ENCODE peak calls at places on chromosomes 5 and 9, in five cellular contexts. C is HCT116, Z is upper lobe of left lung, X is spleen, V is breast epithelium. T is an unnamed sample.

GRCh38 chr5:154683101-154683757 is 71.9 kb upstream of the LARP1 start:
- DNase-seq in C (no peak), Z (no peak), V (peak; percentile 24), X (no peak), T (no peak)

GRCh38 chr5:55533806-55534435 is 843 bp downstream of the PLPP1 start:
- DNase-seq in X (no peak), V (peak; percentile 35), Z (no peak), C (no peak), T (no peak)

GRCh38 chr5:147860641-147861025 is 17.9 kb upstream of the SCGB3A2 start:
- DNase-seq in C (no peak), V (no peak), Z (no peak), X (no peak), T (no peak)

GRCh38 chr9:20611751-20612287 is 10.5 kb downstream of the MLLT3 start:
- DNase-seq in C (no peak), V (no peak), X (no peak), Z (no peak), T (no peak)

GRCh38 chr9:134328841-134329575 is 2.8 kb downstream of the RXRA start:
- DNase-seq in Z (peak; percentile 87), V (no peak), X (no peak), C (no peak), T (no peak)

GRCh38 chr5:145510324-145510723 is 324.8 kb downstream of the PRELID2 start:
- DNase-seq in V (no peak), C (no peak), X (no peak), Z (no peak), T (no peak)

GRCh38 chr5:55234171-55234700 is 828 bp upstream of the CCNO start:
- DNase-seq in X (no peak), C (peak; percentile 12), V (no peak), Z (no peak), T (no peak)

GRCh38 chr5:153276151-153276550 is 214.3 kb upstream of the GRIA1 start:
- DNase-seq in X (no peak), V (no peak), Z (no peak), C (no peak), T (no peak)

GRCh38 chr5:168328804-168329203 is 37.4 kb downstream of the WWC1 start:
- DNase-seq in X (peak; percentile 41), V (no peak), C (no peak), Z (no peak), T (peak; percentile 27)

GRCh38 chr5:57627661-57628060 is 145.1 kb upstream of the ACTBL2 start:
- DNase-seq in C (no peak), Z (no peak), V (no peak), X (no peak), T (no peak)

GRCh38 chr9:69168709-69169217 is 5.3 kb upstream of the TJP2 start:
- DNase-seq in Z (no peak), C (no peak), X (peak; percentile 76), V (peak; percentile 47), T (no peak)

GRCh38 chr5:174945853-174946252 is 221.5 kb downstream of the MSX2 start:
- DNase-seq in Z (no peak), V (no peak), C (no peak), X (no peak), T (no peak)

GRCh38 chr5:66246621-66247020 is 102.5 kb downstream of the SREK1 start:
- DNase-seq in Z (no peak), X (no peak), C (no peak), V (no peak), T (no peak)

GRCh38 chr5:17785774-17786173 is 151.5 kb downstream of the TAF11L14 start:
- DNase-seq in X (no peak), Z (no peak), C (no peak), V (no peak), T (no peak)

GRCh38 chr9:110886832-110887231 is 151.4 kb downstream of the LPAR1 start:
- DNase-seq in V (no peak), C (no peak), X (no peak), Z (no peak), T (no peak)

GRCh38 chr5:134427540-134428041 is 15.9 kb upstream of the CDKN2AIPNL start:
- DNase-seq in X (peak; percentile 8), Z (no peak), C (no peak), V (no peak), T (no peak)

GRCh38 chr5:152532714-152533113 is 127.6 kb upstream of the NMUR2 start:
- DNase-seq in C (peak; percentile 42), V (no peak), X (no peak), Z (no peak), T (no peak)

GRCh38 chr5:105414067-105414466 is 1851.5 kb upstream of the NUDT12 start:
- DNase-seq in C (no peak), V (no peak), X (no peak), Z (no peak), T (no peak)

GRCh38 chr5:94468531-94468930 is 149.9 kb downstream of the KIAA0825 start:
- DNase-seq in C (no peak), Z (no peak), V (no peak), X (no peak), T (no peak)

GRCh38 chr5:94461131-94461530 is 157.3 kb downstream of the KIAA0825 start:
- DNase-seq in Z (no peak), V (no peak), C (no peak), X (no peak), T (no peak)

GRCh38 chr5:94459915-94460314 is 158.5 kb downstream of the KIAA0825 start:
- DNase-seq in C (no peak), V (no peak), X (no peak), Z (no peak), T (no peak)

GRCh38 chr5:94467560-94468504 is 150.6 kb downstream of the KIAA0825 start:
- DNase-seq in Z (no peak), X (no peak), V (no peak), C (no peak), T (no peak)

DNA sequence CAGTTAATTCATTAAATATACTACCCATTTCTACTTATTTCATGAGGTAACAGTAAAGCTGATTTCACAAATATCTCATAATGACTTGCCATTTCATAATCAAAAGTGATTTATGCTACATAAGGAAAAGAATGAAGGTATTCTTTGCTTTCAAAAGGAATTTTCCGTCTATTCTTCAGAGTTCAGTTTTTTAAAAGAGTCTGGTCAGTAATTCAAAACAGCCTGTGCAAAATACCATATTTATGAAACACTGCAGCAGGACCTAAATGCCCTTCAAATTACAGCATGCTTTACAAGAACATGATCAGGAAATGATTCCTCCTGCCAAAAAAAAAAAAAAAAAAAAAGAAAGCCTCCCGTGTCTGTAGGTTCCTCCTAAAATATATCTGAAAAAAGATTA is 154.7 kb downstream of the KIAA0825 start:
- DNase-seq in V (no peak), X (no peak), C (no peak), Z (no peak), T (no peak)
- TF ChIP-seq POLR2AphosphoS5 in V (no peak), X (no peak), C (no peak), Z (no peak), T (no peak)

GRCh38 chr5:683619-684481 is 9.3 kb downstream of the TPPP start:
- DNase-seq in C (no peak), X (no peak), V (no peak), Z (peak; percentile 56), T (peak; percentile 9)

GRCh38 chr5:684771-685216 is 8.4 kb downstream of the TPPP start:
- DNase-seq in Z (peak; percentile 70), V (no peak), X (no peak), C (no peak), T (peak; percentile 6)

DNA sequence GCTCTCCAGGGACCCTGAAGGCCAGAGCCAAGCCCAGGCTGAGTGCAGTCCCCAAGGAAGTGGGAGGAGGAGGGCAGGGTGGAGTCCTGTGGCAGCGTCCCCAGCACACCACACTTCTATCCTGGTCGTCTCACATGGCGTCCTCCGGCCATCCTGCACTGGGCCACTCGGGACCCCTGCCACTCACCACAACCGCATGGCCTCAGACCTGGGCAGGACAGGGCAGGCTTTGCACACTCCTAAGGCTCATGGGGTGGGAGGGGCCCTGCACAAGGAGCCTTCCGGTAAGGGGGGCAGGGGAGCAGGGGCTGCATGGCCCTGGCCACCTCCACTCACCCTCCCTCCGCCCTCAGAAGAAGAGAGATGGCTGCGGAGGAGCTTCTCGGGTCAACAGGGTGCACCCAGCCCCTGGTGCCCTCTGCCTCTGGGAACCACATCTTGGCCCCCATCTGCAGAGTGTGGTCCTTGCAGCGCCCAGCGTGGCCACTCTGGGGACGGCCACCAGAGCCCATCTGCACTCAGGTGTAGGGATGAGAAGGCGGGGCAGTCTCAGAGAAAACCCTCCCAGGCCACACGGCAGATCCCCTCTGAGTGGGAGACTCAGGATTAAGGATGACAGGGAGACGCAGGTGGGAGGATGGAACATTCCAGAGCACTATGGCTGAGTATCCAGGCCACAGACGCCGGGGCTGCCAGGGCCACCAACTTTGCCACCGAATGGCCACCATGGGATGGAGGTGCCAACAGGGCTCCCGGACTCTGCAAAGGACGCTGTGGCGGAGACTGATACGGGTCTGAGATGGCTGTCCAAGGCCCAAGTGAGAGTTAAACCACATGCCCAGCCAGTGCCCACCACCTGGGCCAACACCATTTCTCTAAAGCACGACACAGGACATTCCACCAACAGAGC is 7.6 kb downstream of the TPPP start:
- DNase-seq in Z (peak; percentile 62), X (peak; percentile 61), C (no peak), V (no peak), T (peak; percentile 9)
- TF ChIP-seq POLR2AphosphoS5 in Z (no peak), X (no peak), C (no peak), V (no peak), T (no peak)

DNA sequence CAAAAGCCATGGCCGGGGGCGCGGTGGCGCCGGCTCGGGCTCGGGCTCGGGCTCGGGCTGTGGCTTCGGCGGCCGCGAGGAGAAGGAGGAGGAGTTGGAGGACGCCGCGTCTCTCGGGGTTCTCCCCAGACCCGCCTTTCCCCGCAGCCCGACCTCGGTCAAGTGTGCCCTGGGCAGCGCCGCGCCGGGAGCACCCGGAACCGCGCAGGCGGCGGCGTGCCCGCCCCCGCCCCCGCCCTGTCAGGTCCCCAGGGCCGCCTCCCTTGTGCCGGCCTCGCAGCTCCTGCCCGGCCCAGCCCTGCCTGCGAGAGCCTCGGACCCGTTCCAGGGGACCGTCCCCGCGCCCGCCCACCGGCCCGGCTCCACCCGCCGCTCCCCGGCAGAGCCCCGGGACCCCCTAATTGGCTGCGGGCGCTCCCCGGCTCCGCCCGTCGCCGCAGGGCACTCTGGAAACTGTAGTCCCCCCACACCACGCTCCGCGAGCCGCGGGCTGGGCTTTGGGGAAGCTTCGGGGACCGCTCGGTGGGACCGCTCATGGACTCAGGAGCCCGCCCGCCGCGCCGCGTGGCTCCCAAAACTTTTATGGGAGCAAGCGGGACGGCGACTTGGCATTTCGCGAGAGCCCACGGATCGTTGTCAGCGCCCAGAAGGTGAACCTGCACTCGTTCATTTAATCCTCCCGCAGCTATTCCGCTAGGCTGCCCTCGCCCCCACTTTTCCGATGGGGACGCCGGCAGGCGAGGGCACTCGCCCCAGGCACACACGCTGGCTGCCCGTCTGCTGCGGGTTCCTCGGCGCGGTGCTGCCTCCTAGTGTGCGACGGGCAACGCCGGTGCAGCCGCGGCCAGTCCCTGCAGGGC is at the start of gene STK10:
- DNase-seq in X (peak; percentile 99), V (peak; percentile 61), Z (peak; percentile 98), C (peak; percentile 75), T (peak; percentile 94)
- TF ChIP-seq POLR2AphosphoS5 in X (peak; percentile 79), V (peak; percentile 44), Z (peak; percentile 53), C (peak; percentile 77), T (no peak)

GRCh38 chr5:176543428-176544182 is 5.5 kb upstream of the CDHR2 start:
- DNase-seq in Z (peak; percentile 96), C (no peak), X (peak; percentile 95), V (peak; percentile 56), T (no peak)

GRCh38 chr5:176540956-176541337 is 3.7 kb upstream of the RNF44 start:
- DNase-seq in Z (no peak), V (no peak), X (no peak), C (no peak), T (no peak)

GRCh38 chr5:176542596-176543427 is 5.6 kb upstream of the RNF44 start:
- DNase-seq in Z (peak; percentile 90), V (no peak), X (peak; percentile 92), C (no peak), T (no peak)

GRCh38 chr5:176541338-176542134 is 4.3 kb upstream of the RNF44 start:
- DNase-seq in V (peak; percentile 71), X (peak; percentile 96), C (no peak), Z (no peak), T (no peak)

GRCh38 chr5:176542135-176542595 is 5.0 kb upstream of the RNF44 start:
- DNase-seq in X (peak; percentile 92), Z (no peak), C (no peak), V (no peak), T (no peak)
- TF ChIP-seq POLR2AphosphoS5 in X (peak; percentile 63), Z (no peak), C (peak; percentile 59), V (no peak), T (no peak)

T was measured in GM12892.